ENCODE peak calls at places on chromosomes 5 and 9, in four cellular contexts. F is HepG2, N is GM12878, P is K562. E is an unnamed sample.

GRCh38 chr5:139443766-139444473 is 4.6 kb upstream of the DNAJC18 start:
- DNase-seq in F (no peak), N (no peak), P (no peak), E (no peak)

GRCh38 chr5:142540774-142541466 is 145.0 kb downstream of the FGF1 start:
- DNase-seq in F (no peak), N (no peak), P (no peak), E (no peak)

GRCh38 chr5:4643190-4643589 is 496.9 kb upstream of the ADAMTS16 start:
- DNase-seq in F (no peak), N (no peak), P (no peak), E (no peak)

GRCh38 chr9:134922066-134922931 is 4.6 kb upstream of the FCN1 start:
- DNase-seq in F (no peak), N (no peak), P (no peak), E (no peak)

GRCh38 chr9:96460877-96461276 is 10.9 kb downstream of the HABP4 start:
- DNase-seq in F (no peak), N (no peak), P (no peak), E (no peak)

GRCh38 chr9:84670801-84671153 is 1.2 kb downstream of the NTRK2 start:
- DNase-seq in F (no peak), N (no peak), P (no peak), E (no peak)

GRCh38 chr9:121634800-121635261 is 16.6 kb upstream of the DAB2IP start:
- DNase-seq in F (peak), N (no peak), P (peak), E (peak)

GRCh38 chr5:138241688-138242547 is 28.8 kb upstream of the CDC23 start:
- DNase-seq in F (peak), N (no peak), P (peak), E (no peak)

GRCh38 chr9:93121316-93122241 is 12.5 kb downstream of the NINJ1 start:
- DNase-seq in F (no peak), N (no peak), P (no peak), E (no peak)

GRCh38 chr9:444528-444927 is 229.9 kb downstream of the DOCK8 start:
- DNase-seq in F (no peak), N (no peak), P (no peak), E (no peak)

GRCh38 chr9:114282926-114283325 is 40.0 kb upstream of the ORM1 start:
- DNase-seq in F (no peak), N (no peak), P (no peak), E (no peak)

GRCh38 chr5:75558221-75558620 is 46.5 kb downstream of the POLK start:
- DNase-seq in F (no peak), N (no peak), P (no peak), E (no peak)

GRCh38 chr5:75553358-75553757 is 41.7 kb downstream of the POLK start:
- DNase-seq in F (no peak), N (no peak), P (no peak), E (no peak)

DNA sequence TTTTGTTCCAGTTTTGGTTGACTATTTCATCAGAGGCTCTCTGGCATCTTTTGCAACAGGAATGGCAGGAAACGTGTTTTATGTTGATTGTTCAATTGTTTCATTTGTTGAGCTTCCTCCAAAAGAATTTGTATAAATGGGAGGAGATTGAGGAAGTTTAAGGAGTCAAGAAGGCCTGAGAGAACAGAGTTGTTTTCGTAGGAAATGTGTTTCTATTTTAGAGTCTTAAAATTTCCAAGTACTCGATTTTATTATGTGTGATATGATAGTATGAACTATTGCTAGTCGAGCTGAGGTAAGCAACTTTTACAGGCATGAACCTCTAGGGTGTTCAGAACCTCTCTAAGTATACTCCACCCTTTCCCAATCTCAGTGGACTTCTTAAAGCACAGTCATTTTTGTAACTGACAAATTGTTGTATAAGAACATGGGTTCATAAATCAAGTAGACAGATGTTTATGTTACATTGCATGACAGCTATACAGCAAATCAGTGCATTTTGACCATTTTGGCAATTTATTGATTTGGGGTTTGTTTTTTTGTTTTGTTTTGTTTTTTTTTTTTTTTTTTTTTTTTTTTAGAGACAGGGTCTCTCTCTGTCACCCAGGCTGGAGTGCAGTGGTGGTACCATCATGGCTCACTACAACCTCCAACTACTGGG is 47.4 kb downstream of the POLK start:
- DNase-seq in F (no peak), N (no peak), P (no peak), E (no peak)
- TF ChIP-seq BHLHE40 in F (no peak), N (no peak), P (no peak), E (no peak)

GRCh38 chr9:126534431-126535186 is 79.1 kb upstream of the LMX1B start:
- DNase-seq in F (no peak), N (no peak), P (no peak), E (no peak)
- TF ChIP-seq FOXM1 in F (no peak), N (no peak), P (no peak), E (no peak)

DNA sequence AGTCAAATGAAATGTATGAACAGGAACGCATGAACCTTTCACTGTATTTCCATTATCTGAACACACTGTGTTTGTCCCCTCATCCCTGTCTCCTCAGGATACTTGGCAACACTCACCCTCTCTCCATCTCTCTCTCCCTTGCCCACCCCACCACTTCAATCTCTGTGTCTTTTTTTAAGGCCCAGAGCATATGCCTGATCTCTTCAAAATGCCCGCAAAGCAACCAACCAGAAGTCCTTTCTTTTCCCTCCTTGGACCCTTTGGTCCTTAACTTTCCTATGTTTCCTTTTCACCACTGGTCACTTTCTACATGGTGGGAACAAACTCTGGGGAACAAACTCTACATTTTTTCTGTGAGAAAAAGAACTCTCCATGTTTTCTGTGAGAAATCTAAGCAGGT is 3.2 kb upstream of the IRF1 start:
- DNase-seq in F (no peak), N (no peak), P (no peak), E (no peak)
- TF ChIP-seq FOXK2 in F (no peak), N (no peak), P (no peak), E (no peak)

GRCh38 chr5:148720257-148720656 is 65.9 kb upstream of the HTR4 start:
- DNase-seq in F (no peak), N (no peak), P (no peak), E (no peak)
- TF ChIP-seq BHLHE40 in F (no peak), N (no peak), P (no peak), E (no peak)

GRCh38 chr9:31799953-31800609 is 584.4 kb upstream of the ACO1 start:
- DNase-seq in F (peak), N (peak), P (no peak), E (no peak)
- TF ChIP-seq FOXM1 in F (no peak), N (no peak), P (no peak), E (no peak)

DNA sequence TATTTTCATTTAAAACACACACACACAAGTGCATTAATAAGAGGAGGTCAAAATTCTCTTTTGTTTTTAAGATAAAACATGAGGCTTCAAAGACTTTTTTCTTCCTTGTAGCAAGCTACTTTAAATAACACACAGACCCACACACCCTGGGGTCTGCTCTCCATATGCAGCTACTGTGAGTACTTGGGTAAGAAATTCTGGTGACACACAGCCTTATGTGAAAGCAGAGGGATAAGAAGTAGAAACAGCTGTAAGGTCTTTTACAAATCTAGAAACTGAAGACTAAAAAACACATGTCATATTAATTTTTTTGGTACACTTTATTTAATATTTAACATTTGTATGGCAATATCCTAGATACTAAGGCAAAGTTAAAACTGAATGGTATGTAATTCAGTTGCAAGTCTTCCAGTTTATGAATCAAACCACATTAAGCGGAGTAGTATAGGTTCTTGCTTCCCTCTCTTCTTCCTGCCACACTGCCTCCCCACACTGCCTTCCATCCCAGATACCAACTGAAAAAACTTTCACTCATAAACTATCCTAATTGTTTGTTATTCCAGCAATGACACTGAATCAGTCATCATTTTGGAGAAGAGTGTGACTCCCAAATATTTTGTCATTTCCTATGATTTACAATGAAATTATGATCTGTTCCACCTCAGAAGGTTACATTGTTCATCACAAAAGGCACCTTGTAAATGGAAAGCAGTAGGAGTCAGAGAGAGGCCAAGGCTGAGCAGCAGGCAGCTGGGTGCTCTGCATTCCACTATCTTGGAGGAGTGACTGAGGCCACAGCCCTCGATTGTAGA is 92.0 kb downstream of the PLCXD3 start:
- DNase-seq in F (no peak), N (no peak), P (no peak), E (no peak)
- TF ChIP-seq FOXK2 in F (no peak), N (no peak), P (no peak), E (no peak)

GRCh38 chr5:173812811-173813550 is 75.2 kb upstream of the CPEB4 start:
- DNase-seq in F (no peak), N (no peak), P (no peak), E (no peak)
- TF ChIP-seq BHLHE40 in F (no peak), N (no peak), P (no peak), E (no peak)

GRCh38 chr9:15469406-15469805 is 41.4 kb downstream of the PSIP1 start:
- DNase-seq in F (no peak), N (no peak), P (no peak), E (no peak)

GRCh38 chr9:15469862-15470261 is 40.9 kb downstream of the PSIP1 start:
- DNase-seq in F (no peak), N (no peak), P (no peak), E (no peak)

DNA sequence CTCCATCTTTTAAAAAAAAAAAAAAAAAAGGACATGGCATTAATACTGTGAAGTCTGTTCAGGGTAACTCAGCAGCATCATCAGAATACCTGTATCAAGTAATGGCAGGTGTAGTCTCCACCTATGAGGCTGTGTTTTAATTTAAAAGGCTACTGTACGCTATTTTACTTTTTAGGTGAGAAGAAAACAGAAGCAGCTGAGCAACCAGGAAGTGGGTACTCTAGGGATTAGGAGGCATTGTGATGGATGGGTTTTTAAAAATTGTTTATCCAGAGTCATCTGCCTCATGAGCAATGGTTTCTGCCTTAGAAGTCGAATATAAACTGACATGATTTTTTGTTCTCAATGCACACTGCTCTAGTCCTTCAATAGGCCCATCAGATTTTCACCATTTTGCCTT is 42.7 kb downstream of the PSIP1 start:
- DNase-seq in F (no peak), N (no peak), P (no peak), E (no peak)
- TF ChIP-seq FOXM1 in F (no peak), N (no peak), P (no peak), E (no peak)

GRCh38 chr5:6161257-6161656 is 217.1 kb downstream of the MED10 start:
- DNase-seq in F (no peak), N (no peak), P (no peak), E (no peak)
- TF ChIP-seq FOXK2 in F (no peak), N (no peak), P (no peak), E (no peak)